ENCODE peak calls at places on chromosomes 2 and 18, in six cellular contexts. Z, U, M, F, V and Y are unnamed samples.

GRCh38 chr2:41950440-41950960 is 97.3 kb upstream of the PKDCC start:
- DNase-seq in Z (no peak), V (no peak), M (no peak), U (no peak), F (no peak), Y (no peak)

GRCh38 chr2:3625186-3625585 is 30.3 kb downstream of the COLEC11 start:
- DNase-seq in V (no peak), F (no peak), U (no peak), M (no peak), Z (no peak), Y (no peak)

GRCh38 chr18:79568543-79569205 is 110.9 kb upstream of the CTDP1 start:
- DNase-seq in V (no peak), Z (no peak), U (no peak), F (no peak), M (no peak), Y (no peak)

GRCh38 chr2:112876257-112876970 is 34.6 kb upstream of the IL37 start:
- DNase-seq in F (no peak), V (no peak), Z (no peak), U (no peak), M (no peak), Y (no peak)

GRCh38 chr2:20496069-20496468 is 49.2 kb downstream of the RHOB start:
- DNase-seq in F (no peak), Z (no peak), M (no peak), U (peak; percentile 59), V (peak; percentile 49), Y (peak; percentile 51)

GRCh38 chr2:179817181-179817841 is 44.1 kb downstream of the ZNF385B start:
- DNase-seq in U (peak; percentile 10), F (no peak), M (no peak), V (peak; percentile 4), Z (no peak), Y (no peak)

GRCh38 chr2:113255140-113256070 is 23.3 kb downstream of the PAX8 start:
- DNase-seq in F (no peak), V (no peak), M (no peak), U (no peak), Z (no peak), Y (no peak)

GRCh38 chr18:30163573-30163972 is 879.0 kb downstream of the DSC3 start:
- DNase-seq in M (no peak), F (no peak), V (no peak), U (no peak), Z (no peak), Y (no peak)

GRCh38 chr2:197464180-197464579 is 10.8 kb downstream of the COQ10B start:
- DNase-seq in M (no peak), Z (no peak), V (no peak), F (no peak), U (no peak), Y (no peak)

GRCh38 chr2:236862526-236862925 is 223.2 kb upstream of the COPS8 start:
- DNase-seq in V (no peak), Z (no peak), M (no peak), U (no peak), F (no peak), Y (no peak)

GRCh38 chr2:99242151-99242550 is 13.3 kb downstream of the LYG2 start:
- DNase-seq in Z (no peak), M (no peak), V (no peak), U (no peak), F (no peak), Y (no peak)

GRCh38 chr2:142989276-142990204 is 112.1 kb downstream of the KYNU start:
- DNase-seq in M (no peak), F (peak; percentile 43), Z (no peak), U (no peak), V (peak; percentile 56), Y (peak; percentile 44)

GRCh38 chr2:109647636-109648035 is 33.5 kb downstream of the SOWAHC start:
- DNase-seq in V (peak; percentile 40), Z (no peak), U (peak; percentile 21), F (no peak), M (no peak), Y (no peak)

GRCh38 chr2:236955675-236956618 is 129.7 kb upstream of the COPS8 start:
- DNase-seq in U (no peak), Z (no peak), V (peak; percentile 77), F (no peak), M (no peak), Y (peak; percentile 32)

GRCh38 chr2:102473020-102473419 is at the start of gene SLC9A4:
- DNase-seq in U (peak; percentile 45), Z (peak; percentile 72), M (no peak), F (peak; percentile 21), V (peak; percentile 47), Y (peak; percentile 52)

GRCh38 chr2:235278771-235279355 is 215.0 kb upstream of the AGAP1 start:
- DNase-seq in Z (no peak), V (no peak), U (peak; percentile 41), F (no peak), M (no peak), Y (no peak)

GRCh38 chr18:35407871-35408481 is 30.8 kb upstream of the ZNF396 start:
- DNase-seq in U (peak; percentile 68), F (peak; percentile 68), Z (peak; percentile 43), M (peak; percentile 48), V (peak; percentile 81), Y (peak; percentile 69)

GRCh38 chr2:208978966-208979365 is 444.9 kb upstream of the MAP2 start:
- DNase-seq in M (no peak), Z (no peak), V (no peak), U (no peak), F (no peak), Y (no peak)

GRCh38 chr2:29777164-29777563 is 144.2 kb downstream of the ALK start:
- DNase-seq in Z (no peak), M (no peak), V (no peak), F (no peak), U (no peak), Y (no peak)

GRCh38 chr18:6729247-6730091 is at the start of gene ARHGAP28:
- DNase-seq in M (peak; percentile 68), F (peak; percentile 94), V (peak; percentile 90), U (peak; percentile 87), Z (peak; percentile 29), Y (no peak)

GRCh38 chr2:47072018-47072691 is 83.0 kb downstream of the STPG4 start:
- DNase-seq in F (no peak), U (peak; percentile 80), Z (no peak), V (peak; percentile 98), M (peak; percentile 73), Y (no peak)

GRCh38 chr18:25126751-25127150 is 225.2 kb downstream of the ZNF521 start:
- DNase-seq in M (no peak), U (no peak), V (no peak), F (no peak), Z (no peak), Y (no peak)

GRCh38 chr2:20061476-20061875 is 10.0 kb upstream of the LAPTM4A start:
- DNase-seq in M (no peak), U (no peak), Z (no peak), V (no peak), F (no peak), Y (no peak)

GRCh38 chr18:34640273-34640672 is 69.8 kb upstream of the DTNA start:
- DNase-seq in F (no peak), V (no peak), M (no peak), U (no peak), Z (no peak), Y (no peak)

GRCh38 chr2:239678186-239678490 is 277.3 kb upstream of the HDAC4 start:
- DNase-seq in F (no peak), M (no peak), V (no peak), U (no peak), Z (no peak), Y (no peak)

GRCh38 chr2:53509827-53510785 is 257.5 kb upstream of the CHAC2 start:
- DNase-seq in F (no peak), V (no peak), Z (no peak), M (no peak), U (no peak), Y (no peak)

GRCh38 chr2:229930656-229931055 is 8.4 kb downstream of the FBXO36 start:
- DNase-seq in V (no peak), U (no peak), M (no peak), Z (no peak), F (no peak), Y (no peak)

GRCh38 chr2:83991992-83992391 is 467.1 kb downstream of the SUCLG1 start:
- DNase-seq in V (no peak), M (no peak), F (no peak), Z (no peak), U (no peak), Y (no peak)

GRCh38 chr2:34806396-34806795 is 1207.3 kb upstream of the FAM98A start:
- DNase-seq in Z (no peak), U (no peak), F (no peak), V (no peak), M (no peak), Y (no peak)